ENCODE peak calls at places on chromosomes 1 and 21, in seven cellular contexts. A is IMR-90, U is H9, E is neuronal stem cell, C is mesendoderm, L is trophoblast cell, W is H1. Z is an unnamed sample.

GRCh38 chr21:33680870-33681269 is 38.6 kb downstream of the ITSN1 start:
- DNase-seq in A (no peak), U (no peak), E (no peak), C (no peak), L (no peak), W (no peak), Z (no peak)

GRCh38 chr1:226541631-226542622 is 6.6 kb upstream of the STUM start:
- DNase-seq in A (no peak), U (no peak), E (no peak), C (no peak), L (no peak), W (no peak), Z (no peak)

GRCh38 chr1:67948155-67949075 is 102.0 kb downstream of the DIRAS3 start:
- DNase-seq in A (peak), U (no peak), E (no peak), C (no peak), L (no peak), W (no peak), Z (peak)

GRCh38 chr1:53878492-53879105 is 11.0 kb downstream of the YIPF1 start:
- DNase-seq in A (peak), U (no peak), E (peak), C (peak), L (no peak), W (no peak), Z (peak)

GRCh38 chr1:199135901-199136300 is 497.1 kb downstream of the PTPRC start:
- DNase-seq in A (no peak), U (no peak), E (no peak), C (no peak), L (no peak), W (no peak), Z (no peak)

GRCh38 chr1:159921700-159922498 is 3.4 kb downstream of the TAGLN2 start:
- DNase-seq in A (peak), U (no peak), E (no peak), C (no peak), L (no peak), W (no peak), Z (peak)

GRCh38 chr21:35664683-35665082 is 395.6 kb downstream of the SETD4 start:
- DNase-seq in A (peak), U (no peak), E (no peak), C (no peak), L (no peak), W (no peak), Z (no peak)

GRCh38 chr1:23742670-23743286 is 493 bp upstream of the ELOA start:
- DNase-seq in A (no peak), U (peak), E (no peak), C (peak), L (no peak), W (peak), Z (peak)

GRCh38 chr1:31712041-31712440 is 8.2 kb upstream of the COL16A1 start:
- DNase-seq in A (peak), U (no peak), E (no peak), C (no peak), L (no peak), W (no peak), Z (peak)

GRCh38 chr1:11337536-11338350 is 64.7 kb downstream of the UBIAD1 start:
- DNase-seq in A (no peak), U (peak), E (peak), C (peak), L (peak), W (no peak), Z (no peak)

GRCh38 chr1:246214708-246215504 is 292.2 kb downstream of the SMYD3 start:
- DNase-seq in A (peak), U (no peak), E (no peak), C (no peak), L (peak), W (no peak), Z (peak)

GRCh38 chr1:74579425-74579824 is 67.0 kb upstream of the LRRC53 start:
- DNase-seq in A (no peak), U (no peak), E (no peak), C (no peak), L (no peak), W (no peak), Z (no peak)

GRCh38 chr1:11571906-11572616 is 82.2 kb downstream of the FBXO2 start:
- DNase-seq in A (no peak), U (peak), E (no peak), C (peak), L (no peak), W (peak), Z (no peak)

GRCh38 chr1:81878538-81878937 is 77.8 kb downstream of the ADGRL2 start:
- DNase-seq in A (no peak), U (no peak), E (no peak), C (no peak), L (no peak), W (no peak), Z (no peak)

GRCh38 chr1:157390646-157391045 is 161.7 kb downstream of the FCRL5 start:
- DNase-seq in A (peak), U (no peak), E (no peak), C (peak), L (peak), W (no peak), Z (peak)

GRCh38 chr1:208206092-208206698 is 38.0 kb downstream of the PLXNA2 start:
- DNase-seq in A (no peak), U (no peak), E (no peak), C (no peak), L (no peak), W (no peak), Z (peak)

GRCh38 chr1:181499825-181500224 is 16.5 kb downstream of the CACNA1E start:
- DNase-seq in A (no peak), U (no peak), E (no peak), C (no peak), L (no peak), W (no peak), Z (no peak)
- H2BK120ac ChIP-seq in A (no peak), U (no peak), E (no peak), C (no peak), L (no peak), W (no peak), Z (no peak)

DNA sequence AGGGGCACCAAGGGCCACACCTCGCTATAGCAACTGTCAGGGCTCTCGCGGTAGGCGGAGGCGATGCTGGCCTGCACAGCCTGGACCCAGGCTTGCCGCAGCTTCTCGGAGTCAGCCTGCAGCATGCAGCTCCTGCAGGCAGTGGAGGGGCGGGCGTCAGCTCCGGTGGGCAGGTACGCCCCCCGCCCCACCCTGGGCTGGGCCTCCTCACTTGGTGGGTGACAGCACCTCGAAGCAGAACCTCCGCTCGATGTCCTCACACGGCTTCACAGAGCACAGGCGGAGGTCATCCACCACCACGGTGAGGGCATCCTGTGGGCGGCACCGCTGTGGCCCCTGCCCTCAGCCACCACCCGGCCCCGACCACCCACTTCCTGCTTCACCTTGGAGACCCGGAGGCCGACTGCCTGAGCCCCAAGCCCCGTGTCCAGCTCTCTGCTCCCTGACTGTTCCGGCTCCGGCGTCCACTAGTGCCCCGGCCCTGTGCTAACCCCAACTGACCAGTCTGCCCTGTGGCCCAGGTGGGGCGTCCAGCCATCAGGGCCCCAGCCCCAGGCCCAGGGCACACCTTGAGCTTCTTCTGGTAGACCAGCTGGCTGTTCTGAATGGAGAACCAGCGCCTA is 9.8 kb downstream of the ACAP3 start:
- DNase-seq in A (no peak), U (no peak), E (no peak), C (no peak), L (no peak), W (no peak), Z (no peak)
- H2BK120ac ChIP-seq in A (no peak), U (no peak), E (no peak), C (no peak), L (no peak), W (no peak), Z (no peak)

GRCh38 chr1:47771766-47772165 is 225.4 kb downstream of the TRABD2B start:
- DNase-seq in A (no peak), U (no peak), E (no peak), C (no peak), L (no peak), W (no peak), Z (no peak)

GRCh38 chr1:47769983-47770382 is 227.2 kb downstream of the TRABD2B start:
- DNase-seq in A (no peak), U (no peak), E (no peak), C (no peak), L (no peak), W (no peak), Z (no peak)

GRCh38 chr1:47774986-47775834 is 222.0 kb downstream of the TRABD2B start:
- DNase-seq in A (no peak), U (no peak), E (no peak), C (peak), L (no peak), W (no peak), Z (no peak)

GRCh38 chr1:47772281-47772680 is 224.9 kb downstream of the TRABD2B start:
- DNase-seq in A (no peak), U (no peak), E (no peak), C (no peak), L (no peak), W (no peak), Z (no peak)

GRCh38 chr1:47772960-47773682 is 224.1 kb downstream of the TRABD2B start:
- DNase-seq in A (no peak), U (no peak), E (no peak), C (no peak), L (no peak), W (no peak), Z (no peak)
- H2BK120ac ChIP-seq in A (no peak), U (no peak), E (no peak), C (no peak), L (no peak), W (no peak), Z (no peak)

DNA sequence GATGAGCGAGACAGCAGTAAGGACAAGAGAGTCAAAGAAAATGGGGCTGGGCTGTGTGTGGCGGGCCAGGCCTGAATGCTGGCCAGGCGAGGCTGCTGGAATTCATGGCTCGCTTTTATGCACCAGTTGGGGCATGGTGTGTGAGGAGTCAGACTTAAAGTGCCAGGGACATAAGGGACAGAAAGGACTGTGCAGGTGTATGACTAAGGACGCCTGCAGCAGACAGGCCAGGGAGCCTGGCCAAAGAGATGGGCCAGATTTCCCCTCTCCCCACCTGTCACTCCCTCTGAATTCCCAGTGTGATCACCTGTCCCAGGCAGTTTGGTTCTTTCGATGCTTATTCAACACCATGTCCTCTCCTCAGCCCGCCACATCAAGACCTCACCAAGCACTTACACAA is 16.9 kb upstream of the SMIM12 start:
- DNase-seq in A (no peak), U (no peak), E (no peak), C (no peak), L (no peak), W (no peak), Z (no peak)
- H2BK120ac ChIP-seq in A (no peak), U (no peak), E (no peak), C (no peak), L (no peak), W (no peak), Z (no peak)

GRCh38 chr1:17137441-17137840 is 18.2 kb upstream of the PADI2 start:
- DNase-seq in A (no peak), U (no peak), E (no peak), C (peak), L (peak), W (no peak), Z (no peak)
- H2BK120ac ChIP-seq in A (no peak), U (no peak), E (no peak), C (no peak), L (no peak), W (no peak), Z (no peak)

GRCh38 chr1:151945725-151946365 is 36.5 kb upstream of the THEM4 start:
- DNase-seq in A (peak), U (peak), E (peak), C (peak), L (peak), W (peak), Z (peak)
- H2BK120ac ChIP-seq in A (no peak), U (peak), E (no peak), C (no peak), L (no peak), W (no peak), Z (no peak)

DNA sequence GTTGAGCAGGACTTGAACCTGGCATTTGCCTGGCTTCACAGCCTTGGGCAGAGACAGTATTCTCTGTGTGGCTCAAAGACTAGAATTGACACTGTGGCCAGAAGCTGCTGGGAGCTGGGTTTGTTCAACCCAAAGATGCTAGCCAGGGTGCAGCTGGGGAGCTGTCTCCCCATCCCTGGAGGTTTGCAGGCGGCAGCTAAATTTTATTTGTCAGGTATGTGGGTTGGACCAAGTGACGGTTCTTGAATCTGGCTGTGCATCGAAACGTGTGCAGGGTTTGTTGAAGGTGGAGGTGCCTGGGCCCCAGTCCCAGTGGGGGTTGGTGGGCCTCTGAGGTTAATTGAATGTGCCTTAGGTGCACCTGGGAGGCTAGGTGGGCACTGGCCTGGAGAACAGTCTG is 11.8 kb downstream of the WNT4 start:
- DNase-seq in A (no peak), U (no peak), E (no peak), C (no peak), L (no peak), W (no peak), Z (no peak)
- H2BK120ac ChIP-seq in A (no peak), U (no peak), E (no peak), C (no peak), L (no peak), W (no peak), Z (no peak)

GRCh38 chr1:241800640-241801039 is 47.4 kb upstream of the EXO1 start:
- DNase-seq in A (no peak), U (no peak), E (no peak), C (no peak), L (no peak), W (no peak), Z (no peak)
- H2BK120ac ChIP-seq in A (no peak), U (no peak), E (no peak), C (no peak), L (no peak), W (no peak), Z (no peak)

DNA sequence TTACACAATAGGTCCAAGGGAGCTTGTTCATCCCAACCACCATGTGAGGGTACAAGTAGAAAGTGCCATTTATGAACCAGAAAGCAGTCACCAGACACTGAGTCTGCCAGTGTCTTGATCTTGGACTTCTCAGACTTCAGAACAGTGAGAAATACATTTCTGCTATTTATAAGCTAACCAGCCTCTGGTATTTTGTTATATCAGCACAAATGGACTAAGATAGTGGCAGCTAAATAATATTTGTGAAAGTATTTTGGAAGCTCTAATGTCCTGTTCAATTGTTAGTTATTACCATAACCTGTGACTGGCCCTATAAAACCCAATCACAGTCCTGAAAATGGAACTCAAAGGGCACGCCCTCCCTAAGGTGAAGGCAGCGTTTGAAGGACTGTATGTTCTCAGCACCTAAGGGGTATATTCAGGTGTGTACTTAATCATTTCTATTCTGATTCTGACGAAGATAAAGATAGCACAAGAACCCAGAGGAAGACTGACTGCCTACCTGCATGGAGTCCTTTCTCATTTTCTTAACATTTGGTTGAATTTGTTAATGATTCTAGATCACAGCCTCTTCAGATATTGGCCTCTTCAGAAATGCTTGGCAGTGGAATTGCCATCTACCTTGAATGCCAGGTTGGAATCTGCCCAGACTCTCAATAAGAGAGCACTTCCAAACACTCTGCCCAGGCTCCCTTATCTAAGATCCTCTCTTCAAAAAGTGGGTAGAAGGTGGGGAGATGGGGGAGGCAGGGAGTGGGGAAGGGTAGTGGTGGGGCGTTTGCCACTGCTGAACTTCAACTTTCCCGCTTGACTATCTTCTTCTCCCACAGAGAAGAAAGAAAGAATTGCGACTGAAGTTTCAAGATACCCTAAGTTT is 104.0 kb upstream of the PPP2R5A start:
- DNase-seq in A (no peak), U (no peak), E (no peak), C (no peak), L (no peak), W (no peak), Z (no peak)
- H2BK120ac ChIP-seq in A (no peak), U (no peak), E (no peak), C (no peak), L (no peak), W (no peak), Z (no peak)